ENCODE peak calls at places on chromosomes 16 and 17, in six cellular contexts. M, Q, D, J, S and U are unnamed samples.

GRCh38 chr17:45282683-45283644 is 21.1 kb upstream of the SPATA32 start:
- DNase-seq in Q (no peak), M (no peak), S (no peak), D (no peak), J (no peak), U (no peak)

GRCh38 chr16:24580665-24581064 is 41.3 kb downstream of the RBBP6 start:
- DNase-seq in D (no peak), S (no peak), M (no peak), Q (no peak), J (no peak), U (peak)

GRCh38 chr16:89281829-89282228 is 64.3 kb downstream of the ZNF778 start:
- DNase-seq in M (no peak), Q (no peak), D (no peak), J (no peak), S (no peak), U (no peak)

GRCh38 chr16:2983706-2984136 is 3.5 kb upstream of the PKMYT1 start:
- DNase-seq in Q (peak), J (peak), S (peak), D (peak), M (no peak), U (peak)

GRCh38 chr17:31008374-31009035 is 37.7 kb downstream of the RNF135 start:
- DNase-seq in S (peak), D (peak), M (no peak), J (peak), Q (peak), U (peak)

GRCh38 chr17:44808156-44808555 is 21.9 kb downstream of the GJC1 start:
- DNase-seq in D (no peak), M (no peak), S (no peak), Q (no peak), J (no peak), U (no peak)

GRCh38 chr17:45032150-45032493 is 19.3 kb downstream of the DCAKD start:
- DNase-seq in J (no peak), M (no peak), S (no peak), Q (no peak), D (no peak), U (no peak)

GRCh38 chr16:69057400-69058378 is 47.8 kb upstream of the HAS3 start:
- DNase-seq in D (no peak), J (no peak), Q (no peak), M (no peak), S (no peak), U (no peak)

GRCh38 chr17:79126139-79126538 is 51.5 kb downstream of the ENGASE start:
- DNase-seq in J (no peak), M (no peak), D (no peak), Q (peak), S (no peak), U (no peak)

GRCh38 chr17:78939615-78940014 is 14.4 kb upstream of the TIMP2 start:
- DNase-seq in J (no peak), D (no peak), Q (no peak), S (no peak), M (no peak), U (no peak)

GRCh38 chr16:30458561-30459394 is 13.1 kb upstream of the SEPHS2 start:
- DNase-seq in J (peak), M (no peak), Q (peak), D (no peak), S (peak), U (no peak)

GRCh38 chr16:11672206-11673090 is 4.2 kb downstream of the SNN start:
- DNase-seq in D (no peak), J (peak), S (peak), Q (no peak), M (no peak), U (no peak)

GRCh38 chr17:12721581-12721980 is 55.9 kb downstream of the MYOCD start:
- DNase-seq in J (no peak), S (no peak), Q (no peak), M (no peak), D (no peak), U (no peak)